ENCODE peak calls at places on chromosomes 11 and 22, in nine cellular contexts. P is NCI-H82; U is T-cell; L is stimulated activated CD4-positive, alpha-beta T cell treated with anti-CD3 and anti-CD28 coated beads, Interleukin-4, amount 100 ng/mL, for 48 hours; Q is psoas muscle; V is T-helper 9 cell; A is COR-L47; W is RCC 7860; S is ELF-1. T is an unnamed sample.

GRCh38 chr11:119619665-119620064 is 109.3 kb downstream of the NECTIN1 start:
- DNase-seq in V (no peak), P (no peak), U (no peak), S (no peak), Q (no peak), L (no peak), A (no peak), W (no peak), T (no peak)

GRCh38 chr11:134139873-134140331 is 71.0 kb downstream of the JAM3 start:
- DNase-seq in P (peak), L (peak), W (peak), A (peak), U (no peak), V (peak), Q (no peak), S (peak), T (no peak)

GRCh38 chr11:36376888-36377758 is 81.0 kb downstream of the PRR5L start:
- DNase-seq in U (peak), S (peak), V (peak), L (peak), W (no peak), Q (peak), A (no peak), P (peak), T (no peak)

GRCh38 chr22:44325718-44326548 is 13.2 kb upstream of the SHISAL1 start:
- DNase-seq in V (no peak), L (no peak), W (no peak), U (no peak), A (peak), S (no peak), P (peak), Q (no peak), T (no peak)

GRCh38 chr22:27975381-27976013 is 56.4 kb upstream of the PITPNB start:
- DNase-seq in P (no peak), U (no peak), V (no peak), S (no peak), Q (no peak), W (no peak), A (no peak), L (no peak), T (no peak)

GRCh38 chr11:130606781-130607511 is 158.5 kb downstream of the ADAMTS15 start:
- DNase-seq in Q (peak), A (peak), L (no peak), V (no peak), U (no peak), S (peak), W (peak), P (no peak), T (peak)

GRCh38 chr11:115500547-115501503 is 3.4 kb downstream of the CADM1 start:
- DNase-seq in A (peak), L (no peak), U (no peak), S (no peak), W (no peak), Q (no peak), V (no peak), P (peak), T (no peak)

GRCh38 chr22:30665266-30665665 is 2.4 kb downstream of the DUSP18 start:
- DNase-seq in A (no peak), S (no peak), Q (no peak), V (no peak), W (no peak), U (no peak), L (no peak), P (no peak), T (no peak)

GRCh38 chr11:94722735-94723134 is 45.4 kb upstream of the AMOTL1 start:
- DNase-seq in U (no peak), Q (no peak), A (no peak), V (no peak), P (no peak), S (no peak), L (no peak), W (no peak), T (no peak)

GRCh38 chr11:61847914-61848581 is 19.9 kb downstream of the FADS2 start:
- DNase-seq in Q (no peak), U (no peak), W (no peak), L (no peak), A (no peak), V (no peak), S (no peak), P (no peak), T (no peak)

GRCh38 chr11:12693485-12694181 is 19.4 kb downstream of the TEAD1 start:
- DNase-seq in U (no peak), S (no peak), L (no peak), P (peak), V (no peak), W (peak), Q (peak), A (peak), T (peak)

GRCh38 chr11:13118194-13118593 is 109.1 kb downstream of the RASSF10 start:
- DNase-seq in V (no peak), U (no peak), L (no peak), W (peak), A (no peak), S (no peak), P (no peak), Q (no peak), T (no peak)

GRCh38 chr22:45529966-45530575 is 27.4 kb downstream of the FBLN1 start:
- DNase-seq in Q (no peak), S (no peak), W (no peak), V (no peak), L (no peak), A (no peak), P (no peak), U (no peak), T (no peak)

GRCh38 chr11:72406536-72407507 is 27.5 kb downstream of the CLPB start:
- DNase-seq in Q (no peak), P (no peak), S (no peak), U (no peak), L (no peak), W (no peak), V (no peak), A (no peak), T (no peak)

GRCh38 chr11:134151083-134151747 is 72.6 kb downstream of the NCAPD3 start:
- DNase-seq in V (no peak), L (no peak), U (no peak), Q (no peak), W (no peak), P (no peak), S (no peak), A (no peak), T (no peak)

GRCh38 chr22:28410050-28410816 is 269.4 kb downstream of the TTC28 start:
- DNase-seq in A (no peak), W (no peak), L (no peak), Q (no peak), P (no peak), V (no peak), S (no peak), U (no peak), T (no peak)

GRCh38 chr11:39374963-39375698 is 2084.3 kb downstream of the LRRC4C start:
- DNase-seq in S (no peak), V (no peak), P (peak), A (no peak), Q (no peak), U (no peak), L (no peak), W (no peak), T (no peak)

GRCh38 chr11:20035701-20036601 is 124.3 kb downstream of the DBX1 start:
- DNase-seq in S (peak), P (no peak), W (peak), V (no peak), L (no peak), A (no peak), Q (no peak), U (no peak), T (no peak)

GRCh38 chr11:92397356-92397755 is 172.7 kb downstream of the FAT3 start:
- DNase-seq in U (no peak), P (peak), L (no peak), Q (no peak), A (no peak), W (no peak), V (no peak), S (peak), T (no peak)

GRCh38 chr22:23750374-23750743 is 553 bp downstream of the ZNF70 start:
- DNase-seq in P (no peak), A (no peak), V (no peak), L (no peak), W (no peak), Q (no peak), U (no peak), S (no peak), T (no peak)

GRCh38 chr11:43718373-43718772 is 37.8 kb downstream of the HSD17B12 start:
- DNase-seq in S (no peak), W (no peak), Q (no peak), U (no peak), V (no peak), A (no peak), L (no peak), P (no peak), T (no peak)

GRCh38 chr11:46296520-46297448 is 19.3 kb downstream of the CREB3L1 start:
- DNase-seq in Q (peak), V (no peak), A (peak), W (peak), L (no peak), P (peak), U (no peak), S (peak), T (no peak)

GRCh38 chr11:5366856-5367255 is 15.5 kb downstream of the OR51B6 start:
- DNase-seq in L (no peak), S (no peak), U (no peak), W (peak), Q (no peak), A (no peak), P (no peak), V (no peak), T (no peak)

GRCh38 chr11:35598254-35599125 is 19.8 kb upstream of the FJX1 start:
- DNase-seq in P (no peak), U (no peak), L (no peak), A (no peak), W (peak), V (no peak), Q (no peak), S (no peak), T (peak)

GRCh38 chr22:29635734-29636357 is 32.4 kb downstream of the NF2 start:
- DNase-seq in Q (no peak), P (peak), W (peak), S (no peak), U (no peak), V (no peak), A (peak), L (no peak), T (no peak)

GRCh38 chr22:38012604-38013072 is 28.3 kb upstream of the SOX10 start:
- DNase-seq in Q (no peak), A (no peak), P (no peak), L (no peak), V (no peak), U (no peak), W (no peak), S (no peak), T (no peak)

GRCh38 chr11:77325159-77325558 is 23.7 kb upstream of the GDPD4 start:
- DNase-seq in Q (no peak), W (no peak), L (no peak), P (no peak), S (no peak), V (no peak), U (no peak), A (no peak), T (no peak)

GRCh38 chr11:122105009-122105828 is 10.8 kb downstream of the BLID start:
- DNase-seq in V (no peak), W (no peak), S (peak), U (no peak), P (no peak), A (no peak), Q (no peak), L (no peak), T (no peak)

GRCh38 chr22:24506802-24507438 is 11.8 kb downstream of the UPB1 start:
- DNase-seq in U (no peak), W (no peak), P (peak), A (peak), S (peak), L (no peak), Q (no peak), V (no peak), T (no peak)

GRCh38 chr22:20459152-20459542 is 21.5 kb upstream of the SCARF2 start:
- DNase-seq in V (no peak), S (no peak), A (no peak), W (no peak), U (no peak), L (no peak), P (no peak), Q (peak), T (no peak)

GRCh38 chr11:71178076-71178475 is 74.3 kb downstream of the SHANK2 start:
- DNase-seq in P (no peak), S (no peak), A (no peak), Q (no peak), L (no peak), V (no peak), W (no peak), U (no peak), T (no peak)

GRCh38 chr22:35458547-35459422 is 58.8 kb downstream of the MCM5 start:
- DNase-seq in U (no peak), S (no peak), L (no peak), Q (no peak), A (peak), V (no peak), W (no peak), P (no peak), T (no peak)

GRCh38 chr11:111698852-111699559 is 67.2 kb downstream of the PPP2R1B start:
- DNase-seq in V (no peak), A (no peak), W (no peak), U (no peak), S (no peak), L (no peak), P (no peak), Q (no peak), T (no peak)

GRCh38 chr11:102415252-102415916 is 37.2 kb downstream of the TMEM123 start:
- DNase-seq in V (no peak), P (no peak), S (no peak), Q (no peak), U (no peak), W (no peak), L (no peak), A (no peak), T (no peak)

T was measured in coronary artery.